ENCODE peak calls at places on chromosomes 11 and 22, in five cellular contexts. M is IMR-90, U is H1, Z is mesendoderm, O is H9. X is an unnamed sample.

GRCh38 chr11:4123218-4123617 is 28.6 kb downstream of the RRM1 start:
- DNase-seq in M (no peak), U (no peak), Z (no peak), O (no peak), X (no peak)

GRCh38 chr22:48798281-48799226 is 1029.1 kb downstream of the BRD1 start:
- DNase-seq in M (no peak), U (no peak), Z (no peak), O (no peak), X (no peak)

GRCh38 chr11:63764201-63764711 is 4.3 kb downstream of the ZFTA start:
- DNase-seq in M (no peak), U (no peak), Z (no peak), O (no peak), X (no peak)

GRCh38 chr22:34055525-34056200 is 135.4 kb upstream of the LARGE1 start:
- DNase-seq in M (no peak), U (peak; percentile 87), Z (peak; percentile 95), O (peak; percentile 82), X (peak; percentile 35)

GRCh38 chr11:123061403-123062157 is at the start of gene HSPA8:
- DNase-seq in M (peak; percentile 52), U (no peak), Z (peak; percentile 61), O (peak; percentile 32), X (peak; percentile 17)

GRCh38 chr11:18540207-18541009 is 13.7 kb upstream of the TSG101 start:
- DNase-seq in M (peak; percentile 25), U (no peak), Z (peak; percentile 21), O (no peak), X (no peak)

GRCh38 chr11:12556155-12556554 is 118.1 kb upstream of the TEAD1 start:
- DNase-seq in M (peak; percentile 62), U (peak; percentile 47), Z (peak; percentile 39), O (no peak), X (no peak)

GRCh38 chr11:72813740-72814138 is 472 bp upstream of the ATG16L2 start:
- DNase-seq in M (peak; percentile 66), U (no peak), Z (no peak), O (peak; percentile 75), X (no peak)

GRCh38 chr11:94473177-94473799 is 20.4 kb downstream of the MRE11 start:
- DNase-seq in M (peak; percentile 10), U (no peak), Z (peak; percentile 31), O (no peak), X (no peak)

GRCh38 chr11:108218912-108219783 is 3.3 kb downstream of the NPAT start:
- DNase-seq in M (no peak), U (no peak), Z (peak; percentile 84), O (no peak), X (no peak)

GRCh38 chr11:9951714-9952275 is 287.9 kb downstream of the SWAP70 start:
- DNase-seq in M (no peak), U (no peak), Z (no peak), O (no peak), X (no peak)

GRCh38 chr11:122071680-122072321 is 44.2 kb downstream of the BLID start:
- DNase-seq in M (no peak), U (no peak), Z (no peak), O (peak; percentile 30), X (no peak)

GRCh38 chr11:96102664-96103068 is 178.8 kb upstream of the MTMR2 start:
- DNase-seq in M (peak; percentile 68), U (no peak), Z (no peak), O (no peak), X (no peak)

GRCh38 chr11:116536416-116536815 is 236.4 kb downstream of the BUD13 start:
- DNase-seq in M (no peak), U (no peak), Z (no peak), O (no peak), X (no peak)

GRCh38 chr11:125102544-125102943 is 8.9 kb downstream of the TMEM218 start:
- DNase-seq in M (peak; percentile 24), U (no peak), Z (no peak), O (no peak), X (no peak)

GRCh38 chr11:1878134-1879031 is 13.3 kb downstream of the PRR33 start:
- DNase-seq in M (no peak), U (no peak), Z (no peak), O (no peak), X (no peak)

GRCh38 chr11:125942771-125943428 is 2.9 kb upstream of the VSIG10L2 start:
- DNase-seq in M (no peak), U (peak; percentile 39), Z (no peak), O (no peak), X (no peak)

GRCh38 chr11:110935018-110935640 is 222.9 kb upstream of the ARHGAP20 start:
- DNase-seq in M (no peak), U (no peak), Z (no peak), O (no peak), X (no peak)

GRCh38 chr11:83612891-83613766 is 327.0 kb upstream of the CCDC90B start:
- DNase-seq in M (no peak), U (peak; percentile 60), Z (peak; percentile 73), O (peak; percentile 61), X (peak; percentile 30)

GRCh38 chr22:50695421-50696250 is 23.0 kb downstream of the SHANK3 start:
- DNase-seq in M (no peak), U (no peak), Z (no peak), O (no peak), X (no peak)

GRCh38 chr11:114213622-114214021 is 82.6 kb upstream of the NNMT start:
- DNase-seq in M (no peak), U (no peak), Z (peak; percentile 59), O (no peak), X (no peak)

GRCh38 chr11:125165664-125166346 is 1.3 kb downstream of the PKNOX2 start:
- DNase-seq in M (peak; percentile 33), U (no peak), Z (peak; percentile 59), O (no peak), X (no peak)

GRCh38 chr11:119702261-119702591 is 26.8 kb downstream of the NECTIN1 start:
- DNase-seq in M (peak; percentile 60), U (no peak), Z (no peak), O (no peak), X (no peak)

GRCh38 chr11:121700968-121701367 is 248.2 kb upstream of the SORL1-AS1 start:
- DNase-seq in M (no peak), U (no peak), Z (no peak), O (no peak), X (no peak)

GRCh38 chr11:69867076-69868002 is 48.1 kb upstream of the FGF3 start:
- DNase-seq in M (peak; percentile 53), U (no peak), Z (no peak), O (peak; percentile 28), X (no peak)

GRCh38 chr22:24994070-24994763 is 41.7 kb downstream of the KIAA1671 start:
- DNase-seq in M (no peak), U (no peak), Z (peak; percentile 75), O (peak; percentile 79), X (no peak)

GRCh38 chr11:116137753-116138152 is 633.5 kb upstream of the CADM1 start:
- DNase-seq in M (no peak), U (peak; percentile 22), Z (no peak), O (no peak), X (no peak)

GRCh38 chr11:120925944-120926343 is 98.0 kb upstream of the TBCEL start:
- DNase-seq in M (no peak), U (no peak), Z (no peak), O (no peak), X (no peak)

GRCh38 chr11:78740175-78741161 is 165.8 kb upstream of the NARS2 start:
- DNase-seq in M (no peak), U (no peak), Z (peak; percentile 52), O (no peak), X (no peak)

GRCh38 chr11:2178906-2179494 is 7.4 kb upstream of the TH start:
- DNase-seq in M (peak; percentile 37), U (no peak), Z (peak; percentile 37), O (no peak), X (no peak)

GRCh38 chr11:66710384-66710930 is 18.6 kb downstream of the SPTBN2 start:
- DNase-seq in M (no peak), U (no peak), Z (no peak), O (no peak), X (no peak)

GRCh38 chr11:48063424-48063978 is 83.1 kb downstream of the PTPRJ start:
- DNase-seq in M (peak; percentile 99), U (no peak), Z (no peak), O (no peak), X (no peak)

GRCh38 chr11:61785837-61786402 is 6.5 kb downstream of the TMEM258 start:
- DNase-seq in M (no peak), U (no peak), Z (no peak), O (peak; percentile 26), X (no peak)

GRCh38 chr11:126394036-126394435 is 38.5 kb downstream of the ST3GAL4 start:
- DNase-seq in M (no peak), U (no peak), Z (no peak), O (no peak), X (no peak)

GRCh38 chr11:78810489-78811090 is 235.9 kb upstream of the NARS2 start:
- DNase-seq in M (no peak), U (no peak), Z (no peak), O (no peak), X (no peak)

GRCh38 chr11:27723685-27724084 is 23.4 kb upstream of the BDNF start:
- DNase-seq in M (peak; percentile 34), U (no peak), Z (no peak), O (no peak), X (no peak)
- H3K9ac ChIP-seq in M (no peak overlapping the region), U (no peak overlapping the region), Z (no peak overlapping the region), O (no peak overlapping the region), X (no peak overlapping the region)

GRCh38 chr11:112215621-112216020 is 10.6 kb upstream of the PTS start:
- DNase-seq in M (no peak), U (no peak), Z (no peak), O (no peak), X (no peak)
- H3K4me2 ChIP-seq in M (no peak overlapping the region), U (no peak overlapping the region), Z (no peak overlapping the region), O (no peak overlapping the region), X (no peak overlapping the region)

DNA sequence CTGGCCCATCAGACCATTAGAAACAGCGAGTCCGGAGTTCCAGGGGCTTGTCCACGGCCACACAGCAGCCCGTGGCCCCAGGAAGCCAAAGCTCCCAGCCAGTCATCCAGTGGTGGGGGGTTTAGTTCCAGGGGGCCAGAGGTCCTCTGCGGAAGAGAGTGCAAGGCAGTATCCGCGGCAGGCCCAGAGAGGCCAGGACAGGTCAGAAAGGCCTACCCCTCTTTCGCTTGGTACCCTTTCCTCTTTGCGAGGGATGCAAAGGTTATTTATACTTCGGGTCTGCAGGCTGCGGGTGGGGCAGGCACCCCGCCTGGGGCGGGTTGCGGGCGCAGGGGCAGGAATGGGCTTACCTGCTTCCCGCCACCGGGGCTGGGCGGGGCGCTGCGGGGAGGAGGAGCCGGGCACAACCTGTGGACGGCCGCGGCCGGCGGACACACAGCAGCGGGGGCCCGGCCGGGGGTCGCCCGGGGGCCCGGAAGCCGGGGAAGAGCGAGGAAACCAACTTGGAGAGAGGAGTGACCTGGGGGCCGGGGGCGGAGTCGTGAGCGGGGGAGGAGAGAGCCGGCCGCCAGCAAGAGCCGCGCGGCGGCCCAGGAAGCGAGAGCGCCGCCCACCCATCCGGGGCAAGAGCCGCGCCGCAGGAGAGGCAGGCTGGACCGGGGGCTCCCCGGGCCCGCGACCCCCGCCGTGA is at the start of gene SH3BP1:
- DNase-seq in M (no peak), U (peak; percentile 86), Z (peak; percentile 87), O (peak; percentile 88), X (no peak)
- H3K23ac ChIP-seq in M (peak within 1 kb of the TSS; percentile 99), U (no peak within 1 kb of the TSS), Z (peak within 1 kb of the TSS; percentile 66), O (no peak within 1 kb of the TSS), X (peak within 1 kb of the TSS; percentile 90)

DNA sequence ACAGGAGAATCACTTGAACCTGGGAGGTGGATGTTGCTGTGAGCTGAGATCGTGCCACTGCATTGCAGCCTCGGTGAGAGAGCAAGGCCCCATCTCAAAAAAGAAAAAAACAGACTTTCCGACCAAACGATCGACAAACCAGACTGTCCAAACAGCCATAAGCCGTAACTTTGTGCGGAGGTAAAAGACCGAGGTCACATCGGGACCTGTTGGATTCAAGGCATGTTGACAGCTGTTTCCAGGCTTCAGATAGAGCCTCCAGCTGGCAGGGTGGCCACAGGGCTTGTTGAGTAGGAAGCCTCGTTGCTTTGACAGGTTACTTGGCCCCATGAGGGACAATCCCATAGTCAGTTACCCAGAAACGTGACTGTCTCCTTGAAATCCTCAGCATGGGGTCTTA is 22.2 kb downstream of the PPARA start:
- DNase-seq in M (no peak), U (no peak), Z (no peak), O (no peak), X (no peak)
- H3K9ac ChIP-seq in M (no peak overlapping the region), U (no peak overlapping the region), Z (no peak overlapping the region), O (no peak overlapping the region), X (no peak overlapping the region)

X was measured in neuronal stem cell.